ENCODE peak calls at places on chromosomes 11 and 22, in nine cellular contexts. D is adrenal gland, M is ascending aorta, P is WTC11, V is neural progenitor cell, X is fibroblast of pulmonary artery, Y is uterus, R is heart right ventricle, B is spleen. J is an unnamed sample.

GRCh38 chr11:124942446-124943202 is 6.8 kb upstream of the HEPACAM start:
- DNase-seq in D (no peak), M (no peak), P (no peak), V (peak; percentile 70), X (no peak), Y (no peak), R (no peak), B (no peak), J (no peak)

GRCh38 chr11:66880484-66881211 is 23.8 kb downstream of the LRFN4 start:
- DNase-seq in D (peak; percentile 62), M (no peak), P (no peak), V (no peak), X (no peak), Y (no peak), R (no peak), B (no peak), J (no peak)

GRCh38 chr11:72012897-72013721 is 14.4 kb downstream of the IL18BP start:
- DNase-seq in D (peak; percentile 83), M (peak; percentile 30), P (no peak), V (no peak), X (peak; percentile 65), Y (peak; percentile 81), R (peak; percentile 72), B (no peak), J (peak; percentile 22)

GRCh38 chr22:20542736-20543135 is 35.3 kb downstream of the MED15 start:
- DNase-seq in D (no peak), M (no peak), P (no peak), V (no peak), X (no peak), Y (no peak), R (no peak), B (no peak), J (no peak)

GRCh38 chr11:35302388-35302787 is 117.0 kb downstream of the SLC1A2 start:
- DNase-seq in D (no peak), M (no peak), P (no peak), V (no peak), X (no peak), Y (no peak), R (no peak), B (no peak), J (no peak)

GRCh38 chr11:69444381-69445130 is 36.9 kb upstream of the LINC01488 start:
- DNase-seq in D (peak; percentile 41), M (no peak), P (peak; percentile 64), V (peak; percentile 79), X (peak; percentile 96), Y (peak; percentile 77), R (peak; percentile 79), B (peak; percentile 63), J (peak; percentile 44)

GRCh38 chr11:8262552-8263108 is 1.0 kb downstream of the LMO1 start:
- DNase-seq in D (peak; percentile 61), M (no peak), P (peak; percentile 78), V (peak; percentile 92), X (peak; percentile 38), Y (peak; percentile 45), R (no peak), B (peak; percentile 78), J (no peak)

GRCh38 chr11:19789840-19790710 is 77.4 kb downstream of the NAV2 start:
- DNase-seq in D (no peak), M (no peak), P (no peak), V (no peak), X (peak; percentile 77), Y (no peak), R (no peak), B (no peak), J (no peak)

GRCh38 chr11:102613455-102613854 is 11.7 kb downstream of the MMP20 start:
- DNase-seq in D (no peak), M (no peak), P (no peak), V (no peak), X (no peak), Y (no peak), R (no peak), B (no peak), J (no peak)

GRCh38 chr11:102617491-102618026 is 7.6 kb downstream of the MMP20 start:
- DNase-seq in D (no peak), M (no peak), P (no peak), V (no peak), X (no peak), Y (no peak), R (no peak), B (no peak), J (no peak)

GRCh38 chr11:102615077-102615893 is 9.8 kb downstream of the MMP20 start:
- DNase-seq in D (no peak), M (no peak), P (no peak), V (peak; percentile 19), X (no peak), Y (no peak), R (no peak), B (no peak), J (no peak)

GRCh38 chr11:102615894-102616432 is 9.2 kb downstream of the MMP20 start:
- DNase-seq in D (no peak), M (no peak), P (no peak), V (no peak), X (no peak), Y (no peak), R (no peak), B (no peak), J (no peak)

GRCh38 chr11:102614485-102614884 is 10.6 kb downstream of the MMP20 start:
- DNase-seq in D (no peak), M (no peak), P (no peak), V (no peak), X (no peak), Y (no peak), R (no peak), B (no peak), J (no peak)
- TF ChIP-seq CTCF in D (no peak), M (no peak), P (no peak), V (no peak), X (no peak), Y (no peak), R (no peak), B (no peak), J (no peak)

GRCh38 chr11:100009728-100010127 is 677.4 kb upstream of the ARHGAP42 start:
- DNase-seq in D (no peak), M (no peak), P (no peak), V (no peak), X (no peak), Y (no peak), R (no peak), B (no peak), J (no peak)

GRCh38 chr11:100004541-100004940 is 682.5 kb upstream of the ARHGAP42 start:
- DNase-seq in D (no peak), M (no peak), P (no peak), V (no peak), X (peak; percentile 25), Y (no peak), R (no peak), B (no peak), J (no peak)

GRCh38 chr11:100008440-100008839 is 678.6 kb upstream of the ARHGAP42 start:
- DNase-seq in D (no peak), M (no peak), P (no peak), V (no peak), X (no peak), Y (no peak), R (no peak), B (no peak), J (no peak)

DNA sequence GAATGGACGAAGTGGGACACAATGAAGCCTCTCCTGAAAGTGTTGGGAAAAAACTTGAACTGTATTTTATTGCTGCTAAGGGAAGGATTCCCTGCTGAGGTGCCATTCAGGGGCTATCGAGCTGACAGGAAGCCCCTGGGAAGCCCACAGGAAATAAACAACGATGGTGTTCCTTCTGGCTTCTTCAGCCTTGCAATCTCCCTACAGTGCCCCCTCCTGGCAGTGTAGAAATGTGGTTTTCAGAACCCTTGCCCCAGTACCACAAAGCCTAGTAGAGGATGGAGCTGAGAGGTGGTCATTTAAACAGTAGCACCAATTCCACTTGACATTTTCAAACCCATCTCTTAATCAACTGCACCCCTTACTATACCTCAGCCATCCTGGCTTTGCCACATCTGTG is 676.7 kb upstream of the ARHGAP42 start:
- DNase-seq in D (no peak), M (no peak), P (peak; percentile 59), V (no peak), X (no peak), Y (no peak), R (no peak), B (no peak), J (no peak)
- TF ChIP-seq CTCF in D (no peak), M (no peak), P (peak; percentile 40), V (peak; percentile 34), X (no peak), Y (no peak), R (no peak), B (no peak), J (no peak)

GRCh38 chr22:37100589-37101127 is 8.9 kb downstream of the TMPRSS6 start:
- DNase-seq in D (no peak), M (no peak), P (no peak), V (no peak), X (no peak), Y (no peak), R (no peak), B (no peak), J (no peak)

GRCh38 chr22:37095113-37095512 is 14.4 kb downstream of the TMPRSS6 start:
- DNase-seq in D (no peak), M (no peak), P (no peak), V (no peak), X (no peak), Y (no peak), R (no peak), B (no peak), J (no peak)

GRCh38 chr22:37101311-37102063 is 8.0 kb downstream of the TMPRSS6 start:
- DNase-seq in D (no peak), M (no peak), P (no peak), V (no peak), X (no peak), Y (no peak), R (no peak), B (no peak), J (no peak)

GRCh38 chr22:37103151-37103550 is 6.4 kb downstream of the TMPRSS6 start:
- DNase-seq in D (no peak), M (no peak), P (no peak), V (no peak), X (no peak), Y (no peak), R (no peak), B (no peak), J (no peak)

GRCh38 chr22:37098976-37099577 is 10.4 kb downstream of the TMPRSS6 start:
- DNase-seq in D (no peak), M (no peak), P (peak; percentile 59), V (peak; percentile 42), X (no peak), Y (no peak), R (no peak), B (no peak), J (no peak)
- TF ChIP-seq CTCF in D (no peak), M (no peak), P (no peak), V (peak; percentile 42), X (peak; percentile 20), Y (no peak), R (no peak), B (no peak), J (no peak)

DNA sequence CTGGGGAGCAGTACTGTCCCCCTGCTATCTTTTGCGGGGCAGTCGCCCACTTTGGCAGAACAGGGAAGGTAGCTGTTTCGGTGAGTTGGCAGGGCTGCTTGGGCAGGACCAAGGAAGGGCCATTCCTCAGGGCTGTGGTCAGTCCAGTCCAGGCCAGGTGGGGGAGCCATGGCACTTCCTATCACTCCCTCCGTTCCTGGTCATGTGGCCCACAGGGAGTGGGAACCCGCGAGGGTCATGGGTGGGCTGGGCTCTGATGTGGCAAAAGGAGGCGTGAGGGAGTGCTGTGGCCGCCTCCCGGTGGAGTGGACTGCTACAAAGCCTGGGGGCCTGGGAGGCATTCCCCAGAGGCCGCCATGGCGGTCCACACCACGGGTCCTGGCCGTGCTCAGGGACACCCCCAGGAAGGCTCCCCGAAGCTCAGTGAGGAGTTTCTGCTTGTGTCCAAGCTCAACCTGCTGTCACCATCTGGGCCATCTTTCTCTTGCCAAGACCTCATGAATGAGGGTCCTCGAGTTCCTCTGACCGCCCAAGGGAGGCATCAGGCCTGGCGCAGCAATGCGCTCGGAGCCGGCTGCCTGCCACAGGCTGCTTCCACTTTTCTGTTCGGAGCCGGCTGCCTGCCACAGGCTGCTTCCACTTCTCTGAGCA is 11.9 kb downstream of the CHID1 start:
- DNase-seq in D (peak; percentile 39), M (no peak), P (peak; percentile 57), V (peak; percentile 62), X (peak; percentile 16), Y (no peak), R (no peak), B (no peak), J (no peak)
- TF ChIP-seq CTCF in D (peak; percentile 12), M (no peak), P (no peak), V (peak; percentile 49), X (peak; percentile 22), Y (no peak), R (no peak), B (no peak), J (no peak)

J was measured in omental fat pad.